ENCODE peak calls at places on chromosomes 13 and 19, in ten cellular contexts. Z is stimulated activated CD4-positive, alpha-beta T cell treated with anti-CD3 and anti-CD28 coated beads, Interleukin-15, amount 100 ng/mL, for 1 hour; C is substantia nigra; I is AG10803; A is lower leg skin; S is central memory CD8-positive, alpha-beta T cell; R is hypothalamus; N is left ventricle myocardium superior; V is HEK293T; D is GF-D8. E is an unnamed sample.

GRCh38 chr19:27746691-27747380 is 1466.1 kb downstream of the UQCRFS1 start:
- DNase-seq in R (peak; percentile 14), Z (no peak), I (peak; percentile 13), V (peak; percentile 7), S (no peak), A (peak; percentile 77), N (peak; percentile 75), D (no peak), C (no peak), E (peak; percentile 2)

GRCh38 chr13:23554000-23554399 is 16.2 kb upstream of the TNFRSF19 start:
- DNase-seq in N (no peak), S (no peak), D (no peak), I (no peak), Z (no peak), R (no peak), A (no peak), C (no peak), V (no peak), E (no peak)

GRCh38 chr19:35281303-35281702 is 1.0 kb upstream of the HAMP start:
- DNase-seq in S (no peak), N (no peak), I (no peak), R (no peak), D (no peak), Z (no peak), A (no peak), V (no peak), C (no peak), E (no peak)

GRCh38 chr19:50320596-50320995 is 8.6 kb downstream of the KCNC3 start:
- DNase-seq in N (no peak), I (no peak), Z (no peak), A (no peak), D (no peak), V (no peak), S (no peak), R (no peak), C (no peak), E (no peak)

GRCh38 chr13:94658926-94659649 is 53.3 kb downstream of the SOX21 start:
- DNase-seq in C (no peak), V (peak; percentile 58), R (no peak), S (no peak), I (no peak), A (no peak), Z (no peak), D (no peak), N (no peak), E (no peak)

GRCh38 chr13:19984430-19985218 is 26.1 kb downstream of the ZMYM2 start:
- DNase-seq in C (no peak), V (peak; percentile 13), A (no peak), S (no peak), I (peak; percentile 56), R (no peak), N (no peak), Z (no peak), D (peak; percentile 25), E (peak; percentile 39)

GRCh38 chr13:106696140-106696539 is 128.2 kb upstream of the ARGLU1 start:
- DNase-seq in V (no peak), S (no peak), D (no peak), C (no peak), N (no peak), A (no peak), Z (no peak), R (no peak), I (no peak), E (no peak)

GRCh38 chr19:29526730-29527499 is 1.1 kb downstream of the VSTM2B start:
- DNase-seq in R (no peak), I (no peak), A (no peak), C (no peak), N (no peak), V (no peak), S (no peak), D (no peak), Z (no peak), E (no peak)

GRCh38 chr19:23190341-23190740 is 59.9 kb downstream of the ZNF724 start:
- DNase-seq in V (no peak), N (no peak), C (no peak), R (no peak), S (no peak), Z (no peak), I (no peak), A (no peak), D (no peak), E (no peak)

GRCh38 chr19:35596366-35596999 is 10.5 kb downstream of the PMIS2 start:
- DNase-seq in C (no peak), S (no peak), N (no peak), V (peak; percentile 38), Z (no peak), I (no peak), D (no peak), A (no peak), R (no peak), E (no peak)

GRCh38 chr13:110250258-110250891 is 56.6 kb downstream of the COL4A1 start:
- DNase-seq in Z (no peak), R (no peak), S (no peak), D (no peak), V (no peak), N (peak; percentile 76), I (peak; percentile 75), A (peak; percentile 90), C (no peak), E (no peak)

GRCh38 chr13:113927661-113928581 is 46.0 kb downstream of the C13orf46 start:
- DNase-seq in A (peak; percentile 94), V (no peak), D (no peak), Z (no peak), R (no peak), N (peak; percentile 70), C (no peak), S (no peak), I (peak; percentile 100), E (no peak)

GRCh38 chr19:42079276-42079669 is 3.3 kb downstream of the ZNF574 start:
- DNase-seq in I (no peak), S (no peak), V (no peak), A (no peak), C (no peak), N (no peak), Z (no peak), D (no peak), R (no peak), E (no peak)

GRCh38 chr19:30625947-30626346 is 253.8 kb downstream of the ZNF536 start:
- DNase-seq in R (no peak), Z (no peak), V (no peak), D (no peak), I (no peak), C (no peak), A (no peak), N (no peak), S (no peak), E (no peak)

GRCh38 chr13:99312493-99312883 is 5.3 kb upstream of the GPR183 start:
- DNase-seq in D (peak; percentile 99), I (peak; percentile 100), A (peak; percentile 95), S (no peak), Z (no peak), N (peak; percentile 69), R (no peak), V (no peak), C (peak; percentile 51), E (peak; percentile 92)

GRCh38 chr19:6861683-6862286 is 25.6 kb upstream of the ADGRE1 start:
- DNase-seq in Z (no peak), R (no peak), N (no peak), D (no peak), V (no peak), C (no peak), A (no peak), S (no peak), I (no peak), E (no peak)

GRCh38 chr13:53466576-53466975 is 438.0 kb downstream of the OLFM4 start:
- DNase-seq in C (no peak), V (no peak), D (no peak), R (no peak), A (no peak), Z (no peak), I (no peak), S (no peak), N (no peak), E (no peak)

GRCh38 chr19:7067716-7068115 is 1.8 kb upstream of the ZNF557 start:
- DNase-seq in N (no peak), I (peak; percentile 59), R (no peak), A (no peak), C (no peak), Z (no peak), V (no peak), D (no peak), S (no peak), E (no peak)

E was measured in ACHN.